ENCODE peak calls at places on chromosomes 16 and 17, in nine cellular contexts. P, Y, F, L, V, W, R, C and S are unnamed samples.

GRCh38 chr17:63775420-63775819 is 1.4 kb downstream of the DDX42 start:
- DNase-seq in F (no peak), P (no peak), Y (no peak), C (no peak), L (no peak), R (no peak), V (no peak), W (no peak), S (no peak)

GRCh38 chr17:80704381-80704819 is 159.8 kb downstream of the RPTOR start:
- DNase-seq in C (no peak), R (no peak), L (no peak), P (no peak), Y (no peak), V (no peak), W (no peak), F (no peak), S (no peak)

GRCh38 chr16:11601425-11601824 is 14.7 kb upstream of the LITAF start:
- DNase-seq in Y (no peak), P (no peak), R (no peak), F (no peak), C (no peak), W (no peak), V (no peak), L (no peak), S (no peak)

GRCh38 chr17:29707212-29707571 is 84.5 kb upstream of the CORO6 start:
- DNase-seq in P (no peak), W (no peak), R (no peak), V (no peak), F (no peak), C (no peak), L (no peak), Y (no peak), S (no peak)

GRCh38 chr17:73720187-73720834 is 76.1 kb upstream of the SDK2 start:
- DNase-seq in W (no peak), F (no peak), P (no peak), L (no peak), R (no peak), C (peak), Y (no peak), V (no peak), S (no peak)

GRCh38 chr17:51200295-51200694 is 34.1 kb downstream of the NME2 start:
- DNase-seq in C (no peak), F (no peak), R (no peak), W (no peak), P (no peak), Y (no peak), V (peak), L (no peak), S (no peak)

GRCh38 chr16:87790278-87791023 is 24.7 kb upstream of the KLHDC4 start:
- DNase-seq in C (no peak), Y (no peak), F (no peak), L (no peak), W (no peak), P (no peak), R (no peak), V (no peak), S (no peak)

GRCh38 chr17:68807998-68808772 is 147.0 kb downstream of the ABCA8 start:
- DNase-seq in Y (no peak), W (no peak), L (peak), F (no peak), P (no peak), C (no peak), V (no peak), R (no peak), S (no peak)

GRCh38 chr17:42536372-42537155 is 523 bp downstream of the NAGLU start:
- DNase-seq in V (peak), P (peak), F (no peak), L (peak), R (no peak), W (peak), Y (peak), C (peak), S (no peak)

GRCh38 chr17:75317671-75318070 is 28.4 kb upstream of the SLC25A19 start:
- DNase-seq in Y (no peak), L (peak), V (no peak), C (no peak), P (no peak), W (no peak), R (no peak), F (no peak), S (no peak)